ENCODE peak calls at places on chromosomes 4 and X, in seven cellular contexts. One of them, this sample, is unnamed.

GRCh38 chr4:79852305-79852730 is 220.7 kb downstream of the ANTXR2 start:
- DNase-seq in Caki2: no peak
- DNase-seq in astrocyte of the spinal cord: peak
- DNase-seq in NAMALWA: no peak
- DNase-seq in immature natural killer cell: no peak
- DNase-seq in fibroblast of villous mesenchyme: peak
- DNase-seq in activated T-cell treated with anti-CD3 and anti-CD28 coated beads, Interleukin-2, amount 50 U/mL, for 72 hours: no peak
- DNase-seq in this sample: peak

GRCh38 chr4:154164931-154165839 is 326.4 kb downstream of the DCHS2 start:
- DNase-seq in Caki2: peak
- DNase-seq in immature natural killer cell: no peak
- DNase-seq in fibroblast of villous mesenchyme: peak
- DNase-seq in activated T-cell treated with anti-CD3 and anti-CD28 coated beads, Interleukin-2, amount 50 U/mL, for 72 hours: peak
- DNase-seq in NAMALWA: no peak
- DNase-seq in astrocyte of the spinal cord: peak
- DNase-seq in this sample: peak

GRCh38 chrX:145190801-145191389 is 56.4 kb upstream of the SPANXN1 start:
- DNase-seq in fibroblast of villous mesenchyme: peak
- DNase-seq in Caki2: no peak
- DNase-seq in astrocyte of the spinal cord: no peak
- DNase-seq in immature natural killer cell: no peak
- DNase-seq in activated T-cell treated with anti-CD3 and anti-CD28 coated beads, Interleukin-2, amount 50 U/mL, for 72 hours: no peak
- DNase-seq in NAMALWA: peak
- DNase-seq in this sample: peak

GRCh38 chr4:73315091-73315490 is 56.5 kb upstream of the ANKRD17 start:
- DNase-seq in NAMALWA: no peak
- DNase-seq in fibroblast of villous mesenchyme: no peak
- DNase-seq in Caki2: no peak
- DNase-seq in immature natural killer cell: no peak
- DNase-seq in activated T-cell treated with anti-CD3 and anti-CD28 coated beads, Interleukin-2, amount 50 U/mL, for 72 hours: no peak
- DNase-seq in astrocyte of the spinal cord: no peak
- DNase-seq in this sample: peak

GRCh38 chr4:1249148-1249730 is 309 bp upstream of the CTBP1 start:
- DNase-seq in activated T-cell treated with anti-CD3 and anti-CD28 coated beads, Interleukin-2, amount 50 U/mL, for 72 hours: peak
- DNase-seq in Caki2: peak
- DNase-seq in immature natural killer cell: peak
- DNase-seq in astrocyte of the spinal cord: peak
- DNase-seq in NAMALWA: peak
- DNase-seq in fibroblast of villous mesenchyme: peak
- DNase-seq in this sample: peak

GRCh38 chrX:109190542-109190941 is 291.3 kb downstream of the GUCY2F start:
- DNase-seq in activated T-cell treated with anti-CD3 and anti-CD28 coated beads, Interleukin-2, amount 50 U/mL, for 72 hours: no peak
- DNase-seq in NAMALWA: no peak
- DNase-seq in astrocyte of the spinal cord: no peak
- DNase-seq in immature natural killer cell: no peak
- DNase-seq in Caki2: no peak
- DNase-seq in fibroblast of villous mesenchyme: no peak
- DNase-seq in this sample: no peak

GRCh38 chr4:53436251-53436650 is 58.8 kb downstream of the FIP1L1 start:
- DNase-seq in activated T-cell treated with anti-CD3 and anti-CD28 coated beads, Interleukin-2, amount 50 U/mL, for 72 hours: no peak
- DNase-seq in Caki2: no peak
- DNase-seq in astrocyte of the spinal cord: no peak
- DNase-seq in NAMALWA: no peak
- DNase-seq in immature natural killer cell: no peak
- DNase-seq in fibroblast of villous mesenchyme: no peak
- DNase-seq in this sample: no peak

GRCh38 chr4:69095301-69095731 is 958 bp upstream of the UGT2B7 start:
- DNase-seq in activated T-cell treated with anti-CD3 and anti-CD28 coated beads, Interleukin-2, amount 50 U/mL, for 72 hours: no peak
- DNase-seq in immature natural killer cell: no peak
- DNase-seq in NAMALWA: no peak
- DNase-seq in astrocyte of the spinal cord: peak
- DNase-seq in Caki2: peak
- DNase-seq in fibroblast of villous mesenchyme: peak
- DNase-seq in this sample: peak

GRCh38 chr4:88452941-88453340 is 4.0 kb upstream of the HERC5 start:
- DNase-seq in Caki2: peak
- DNase-seq in immature natural killer cell: no peak
- DNase-seq in fibroblast of villous mesenchyme: no peak
- DNase-seq in NAMALWA: peak
- DNase-seq in activated T-cell treated with anti-CD3 and anti-CD28 coated beads, Interleukin-2, amount 50 U/mL, for 72 hours: no peak
- DNase-seq in astrocyte of the spinal cord: no peak
- DNase-seq in this sample: no peak

GRCh38 chrX:26032141-26032917 is 105.8 kb upstream of the MAGEB18 start:
- DNase-seq in immature natural killer cell: no peak
- DNase-seq in activated T-cell treated with anti-CD3 and anti-CD28 coated beads, Interleukin-2, amount 50 U/mL, for 72 hours: no peak
- DNase-seq in fibroblast of villous mesenchyme: no peak
- DNase-seq in NAMALWA: no peak
- DNase-seq in Caki2: no peak
- DNase-seq in astrocyte of the spinal cord: peak
- DNase-seq in this sample: no peak

GRCh38 chr4:19941434-19941833 is 310.3 kb upstream of the SLIT2 start:
- DNase-seq in astrocyte of the spinal cord: no peak
- DNase-seq in fibroblast of villous mesenchyme: no peak
- DNase-seq in Caki2: no peak
- DNase-seq in immature natural killer cell: no peak
- DNase-seq in activated T-cell treated with anti-CD3 and anti-CD28 coated beads, Interleukin-2, amount 50 U/mL, for 72 hours: no peak
- DNase-seq in NAMALWA: no peak
- DNase-seq in this sample: no peak

GRCh38 chr4:6750302-6751221 is 32.0 kb upstream of the KIAA0232 start:
- DNase-seq in astrocyte of the spinal cord: no peak
- DNase-seq in NAMALWA: no peak
- DNase-seq in activated T-cell treated with anti-CD3 and anti-CD28 coated beads, Interleukin-2, amount 50 U/mL, for 72 hours: no peak
- DNase-seq in Caki2: no peak
- DNase-seq in immature natural killer cell: no peak
- DNase-seq in fibroblast of villous mesenchyme: no peak
- DNase-seq in this sample: no peak

GRCh38 chrX:94051926-94052325 is 377.9 kb downstream of the FAM133A start:
- DNase-seq in immature natural killer cell: no peak
- DNase-seq in activated T-cell treated with anti-CD3 and anti-CD28 coated beads, Interleukin-2, amount 50 U/mL, for 72 hours: no peak
- DNase-seq in astrocyte of the spinal cord: no peak
- DNase-seq in NAMALWA: no peak
- DNase-seq in fibroblast of villous mesenchyme: no peak
- DNase-seq in Caki2: no peak
- DNase-seq in this sample: no peak

GRCh38 chrX:131792789-131793462 is 230.2 kb upstream of the STK26 start:
- DNase-seq in Caki2: no peak
- DNase-seq in astrocyte of the spinal cord: peak
- DNase-seq in immature natural killer cell: peak
- DNase-seq in activated T-cell treated with anti-CD3 and anti-CD28 coated beads, Interleukin-2, amount 50 U/mL, for 72 hours: no peak
- DNase-seq in fibroblast of villous mesenchyme: peak
- DNase-seq in NAMALWA: no peak
- DNase-seq in this sample: peak

GRCh38 chr4:129526812-129527211 is 430.9 kb downstream of the C4orf33 start:
- DNase-seq in immature natural killer cell: no peak
- DNase-seq in fibroblast of villous mesenchyme: no peak
- DNase-seq in activated T-cell treated with anti-CD3 and anti-CD28 coated beads, Interleukin-2, amount 50 U/mL, for 72 hours: no peak
- DNase-seq in astrocyte of the spinal cord: no peak
- DNase-seq in NAMALWA: peak
- DNase-seq in Caki2: no peak
- DNase-seq in this sample: no peak